ENCODE peak calls at places on chromosomes 3 and 15, in ten cellular contexts. U is B cell, V is Panc1, C is heart right ventricle, Q is lower leg skin, A is progenitor cell of endocrine pancreas, F is pancreas, R is tibial nerve, B is GM10248, K is upper lobe of right lung. I is an unnamed sample.

GRCh38 chr15:55707985-55708384 is 35.0 kb downstream of the PRTG start:
- DNase-seq in R (no peak), C (no peak), Q (no peak), V (no peak), K (no peak), A (no peak), U (no peak), B (no peak), F (no peak), I (no peak)

GRCh38 chr3:30199096-30199734 is 407.2 kb upstream of the TGFBR2 start:
- DNase-seq in F (peak; percentile 22), A (peak; percentile 50), V (no peak), U (peak; percentile 54), B (peak; percentile 28), Q (peak; percentile 93), R (peak; percentile 66), K (peak; percentile 76), C (peak; percentile 81), I (peak; percentile 20)

GRCh38 chr15:93479679-93480078 is 390.7 kb upstream of the RGMA start:
- DNase-seq in B (no peak), R (peak; percentile 83), C (peak; percentile 62), V (no peak), K (no peak), U (no peak), A (no peak), F (peak; percentile 63), Q (peak; percentile 92), I (no peak)

GRCh38 chr15:75727851-75728715 is 15.4 kb upstream of the CSPG4 start:
- DNase-seq in B (no peak), K (peak; percentile 80), Q (no peak), F (no peak), V (no peak), C (peak; percentile 51), R (peak; percentile 37), A (no peak), U (peak; percentile 63), I (peak; percentile 61)

GRCh38 chr3:56758539-56758981 is 43.2 kb downstream of the ARHGEF3 start:
- DNase-seq in A (no peak), U (peak; percentile 64), Q (no peak), C (no peak), F (peak; percentile 51), B (peak; percentile 69), R (no peak), K (no peak), V (no peak), I (peak; percentile 73)

GRCh38 chr3:18444597-18445420 is 19.7 kb upstream of the SATB1 start:
- DNase-seq in Q (peak; percentile 91), V (no peak), K (peak; percentile 89), B (peak; percentile 74), U (peak; percentile 62), R (peak; percentile 27), A (peak; percentile 70), C (peak; percentile 47), F (peak; percentile 68), I (peak; percentile 84)

GRCh38 chr15:84919268-84919667 is 34.8 kb downstream of the SLC28A1 start:
- DNase-seq in A (no peak), K (no peak), B (no peak), C (no peak), R (no peak), F (no peak), V (no peak), Q (no peak), U (no peak), I (no peak)

GRCh38 chr15:70505971-70506887 is 257.1 kb downstream of the UACA start:
- DNase-seq in A (no peak), B (no peak), U (no peak), R (no peak), K (peak; percentile 28), F (no peak), V (no peak), Q (no peak), C (no peak), I (no peak)

GRCh38 chr3:54085936-54086335 is 36.4 kb upstream of the CACNA2D3 start:
- DNase-seq in K (no peak), R (no peak), F (no peak), V (no peak), B (no peak), C (no peak), A (no peak), Q (no peak), U (no peak), I (no peak)

GRCh38 chr15:48250640-48251076 is 44.6 kb downstream of the SLC12A1 start:
- DNase-seq in B (peak; percentile 52), C (peak; percentile 36), F (peak; percentile 19), V (peak; percentile 56), K (no peak), U (no peak), R (no peak), Q (no peak), A (no peak), I (peak; percentile 59)

GRCh38 chr3:32956750-32957570 is 5.5 kb downstream of the CCR4 start:
- DNase-seq in F (no peak), R (no peak), Q (peak; percentile 50), A (no peak), V (no peak), K (no peak), U (no peak), B (no peak), C (no peak), I (no peak)

GRCh38 chr15:39275066-39275465 is 305.8 kb upstream of the THBS1 start:
- DNase-seq in B (no peak), A (no peak), Q (no peak), V (no peak), R (no peak), C (no peak), F (no peak), K (no peak), U (no peak), I (no peak)

GRCh38 chr15:31974855-31975421 is 55.4 kb upstream of the CHRNA7 start:
- DNase-seq in A (peak; percentile 56), K (no peak), C (no peak), F (no peak), Q (peak; percentile 79), V (no peak), R (no peak), U (no peak), B (peak; percentile 53), I (peak; percentile 64)

GRCh38 chr15:69324031-69324430 is 25.3 kb downstream of the PAQR5 start:
- DNase-seq in B (no peak), U (no peak), A (no peak), F (no peak), R (no peak), C (no peak), K (no peak), Q (peak; percentile 50), V (no peak), I (no peak)

GRCh38 chr15:79007066-79007465 is 62.2 kb upstream of the CTSH start:
- DNase-seq in A (peak; percentile 55), B (no peak), Q (no peak), K (no peak), V (no peak), F (peak; percentile 19), R (no peak), U (no peak), C (peak; percentile 24), I (peak; percentile 49)

DNA sequence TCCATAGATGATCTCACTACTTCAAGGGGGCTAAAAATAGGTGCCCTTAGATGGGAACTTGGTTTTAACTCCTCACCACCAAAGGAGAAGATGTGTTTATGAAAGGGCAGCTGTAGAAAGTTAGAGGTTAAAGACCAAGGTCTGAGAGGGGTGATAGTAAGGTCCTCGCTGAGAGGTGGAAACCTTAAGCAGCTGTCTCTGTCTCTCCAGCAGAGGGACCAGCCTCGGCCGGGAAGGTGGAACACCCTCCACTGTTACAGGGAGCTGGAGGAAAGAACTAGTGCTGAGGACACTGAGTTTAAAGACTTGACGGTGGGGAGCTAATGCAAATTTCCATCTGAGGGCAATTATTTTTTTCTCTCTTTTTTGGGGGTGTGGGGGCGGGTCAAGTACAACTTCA is 8.9 kb upstream of the RLBP1 start:
- DNase-seq in V (no peak), R (no peak), B (no peak), A (no peak), K (no peak), C (no peak), F (no peak), Q (peak; percentile 60), U (no peak), I (no peak)
- TF ChIP-seq CTCF in V (no peak), R (no peak), B (no peak), A (no peak), K (no peak), C (no peak), F (no peak), Q (no peak), U (no peak), I (no peak)

DNA sequence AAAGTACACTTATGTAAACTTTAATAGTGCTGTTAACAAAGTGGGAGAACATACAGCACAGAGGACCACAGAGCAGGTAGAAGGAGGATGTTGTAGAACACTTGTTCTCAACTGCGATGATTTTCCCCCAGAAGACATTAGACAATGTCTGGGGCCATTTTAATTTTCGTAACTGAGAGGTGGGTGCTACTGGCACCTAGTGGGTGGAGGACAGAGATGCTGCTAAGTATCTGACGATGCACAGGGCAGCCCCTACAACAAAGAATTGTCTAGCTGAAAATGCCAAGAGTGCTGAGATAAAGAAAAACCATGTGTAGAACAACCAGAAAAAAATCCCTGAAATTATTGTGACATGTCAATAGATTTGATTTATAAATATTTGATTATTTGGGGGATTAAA is 5.0 kb upstream of the KBTBD8 start:
- DNase-seq in V (no peak), B (no peak), U (no peak), Q (no peak), A (no peak), K (no peak), R (no peak), F (no peak), C (no peak), I (no peak)
- TF ChIP-seq CTCF in V (no peak), B (no peak), U (no peak), Q (no peak), A (no peak), K (no peak), R (no peak), F (no peak), C (no peak), I (no peak)

GRCh38 chr3:122941233-122942206 is 86.0 kb downstream of the SEMA5B start:
- DNase-seq in Q (no peak), R (no peak), U (no peak), A (no peak), K (no peak), B (no peak), F (no peak), V (no peak), C (no peak), I (no peak)
- TF ChIP-seq CTCF in Q (no peak), R (no peak), U (no peak), A (peak; percentile 43), K (peak; percentile 24), B (no peak), F (no peak), V (peak; percentile 44), C (peak; percentile 15), I (no peak)

DNA sequence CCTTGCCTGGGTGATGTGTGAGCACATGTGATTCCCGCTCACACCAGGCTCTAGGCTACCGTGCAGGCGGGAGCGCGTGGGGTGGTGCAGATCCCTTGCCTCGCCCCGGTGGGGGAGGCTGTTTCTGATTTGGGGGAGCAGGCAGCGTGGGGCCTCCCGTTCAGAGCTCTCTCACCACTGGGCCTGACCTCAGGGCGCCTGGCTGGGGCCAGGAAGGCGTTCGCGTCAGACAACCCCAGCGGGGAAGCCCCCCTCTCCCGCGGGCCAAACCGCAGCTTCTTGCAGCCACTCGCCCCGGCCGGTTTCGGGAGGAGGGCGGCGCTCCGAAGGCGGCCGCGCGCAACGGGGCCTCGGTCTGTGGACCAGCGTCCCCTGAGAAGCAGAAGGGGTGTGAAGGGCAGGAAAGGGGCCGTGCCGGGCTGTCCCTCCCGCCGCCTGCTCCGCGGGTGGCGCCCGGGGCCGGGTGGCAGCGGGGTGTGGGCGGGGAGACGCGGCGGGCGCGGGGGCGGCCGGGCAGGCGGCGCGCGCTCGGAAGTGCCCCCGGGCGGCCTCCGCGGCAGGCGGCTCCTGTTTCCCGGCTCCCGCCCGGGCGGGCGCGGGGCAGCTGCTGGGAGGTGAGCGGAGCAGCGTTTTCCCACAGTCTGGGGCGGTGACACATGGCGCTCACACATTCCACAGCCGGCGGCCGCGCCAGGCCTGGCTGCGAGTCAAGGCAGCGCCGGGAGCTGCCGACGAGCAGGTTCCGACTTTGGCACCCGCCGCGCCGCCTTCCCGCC is 65.1 kb upstream of the HES1 start:
- DNase-seq in C (peak; percentile 84), R (peak; percentile 51), A (peak; percentile 63), U (peak; percentile 94), K (peak; percentile 92), Q (peak; percentile 96), F (peak; percentile 95), V (no peak), B (peak; percentile 95), I (peak; percentile 96)
- TF ChIP-seq CTCF in C (no peak), R (no peak), A (no peak), U (no peak), K (no peak), Q (no peak), F (no peak), V (peak; percentile 8), B (no peak), I (no peak)